ENCODE peak calls at places on chromosome 17, in eight cellular contexts. Z, H, E, G, P, B, I and S are unnamed samples.

GRCh38 chr17:13765701-13766100 is 164.0 kb upstream of the HS3ST3A1 start:
- DNase-seq in G (peak), I (no peak), E (no peak), Z (no peak), H (no peak), P (no peak), B (no peak), S (no peak)

GRCh38 chr17:3887811-3888210 is 5.0 kb downstream of the CAMKK1 start:
- DNase-seq in E (no peak), H (no peak), I (peak), P (no peak), B (no peak), G (no peak), Z (no peak), S (no peak)

GRCh38 chr17:39183045-39183444 is 14.4 kb downstream of the CACNB1 start:
- DNase-seq in G (no peak), E (no peak), I (no peak), B (no peak), Z (no peak), P (no peak), H (no peak), S (no peak)

GRCh38 chr17:596287-596686 is 118.4 kb downstream of the VPS53 start:
- DNase-seq in Z (peak), I (no peak), B (no peak), P (no peak), H (no peak), E (no peak), G (no peak), S (no peak)

GRCh38 chr17:76090517-76091135 is 11.6 kb downstream of the ZACN start:
- DNase-seq in I (no peak), E (no peak), P (no peak), B (no peak), G (no peak), Z (no peak), H (no peak), S (no peak)

GRCh38 chr17:72222971-72223370 is 102.2 kb downstream of the SOX9 start:
- DNase-seq in I (no peak), P (no peak), H (no peak), E (no peak), B (no peak), Z (no peak), G (no peak), S (no peak)

GRCh38 chr17:4948997-4949320 is 629 bp upstream of the PFN1 start:
- DNase-seq in Z (peak), B (peak), P (peak), H (peak), G (peak), I (peak), E (peak), S (peak)

GRCh38 chr17:29005562-29005887 is 308 bp downstream of the SEZ6 start:
- DNase-seq in I (no peak), G (no peak), E (no peak), H (no peak), Z (no peak), P (no peak), B (no peak), S (no peak)

GRCh38 chr17:5943991-5944390 is 126.2 kb upstream of the WSCD1 start:
- DNase-seq in Z (no peak), H (no peak), B (no peak), E (no peak), I (no peak), G (no peak), P (no peak), S (no peak)

GRCh38 chr17:67718325-67718941 is 697 bp downstream of the NOL11 start:
- DNase-seq in P (peak), Z (peak), G (no peak), E (peak), I (peak), H (no peak), B (no peak), S (no peak)

GRCh38 chr17:48647103-48647963 is 21.2 kb upstream of the HOXB9 start:
- DNase-seq in B (no peak), I (peak), G (no peak), P (no peak), H (no peak), Z (peak), E (peak), S (no peak)

GRCh38 chr17:38706625-38707298 is 1.7 kb downstream of the MLLT6 start:
- DNase-seq in Z (no peak), P (no peak), G (no peak), E (no peak), I (no peak), B (no peak), H (no peak), S (peak)

GRCh38 chr17:77200711-77201110 is 59.9 kb downstream of the SEC14L1 start:
- DNase-seq in G (no peak), P (no peak), Z (peak), E (no peak), I (no peak), H (no peak), B (no peak), S (peak)

GRCh38 chr17:57948555-57949420 is 6.4 kb downstream of the CUEDC1 start:
- DNase-seq in B (no peak), I (no peak), H (no peak), G (no peak), E (no peak), Z (peak), P (no peak), S (peak)

GRCh38 chr17:34420254-34420766 is 57.3 kb upstream of the CCL1 start:
- DNase-seq in H (peak), I (peak), B (peak), E (peak), Z (peak), G (no peak), P (peak), S (peak)

GRCh38 chr17:78753316-78754250 is 28.5 kb downstream of the CYTH1 start:
- DNase-seq in E (no peak), G (no peak), B (no peak), P (no peak), Z (no peak), H (no peak), I (peak), S (no peak)

GRCh38 chr17:59807892-59808509 is 84.7 kb downstream of the TUBD1 start:
- DNase-seq in G (no peak), B (no peak), Z (no peak), I (no peak), H (no peak), P (no peak), E (no peak), S (no peak)

GRCh38 chr17:40344321-40345160 is 20.0 kb downstream of the GJD3 start:
- DNase-seq in H (no peak), G (no peak), Z (no peak), I (no peak), B (no peak), P (no peak), E (peak), S (no peak)
- TF ChIP-seq CTCF in H (no peak), G (no peak), Z (no peak), I (no peak), B (no peak), P (no peak), E (no peak), S (no peak)

DNA sequence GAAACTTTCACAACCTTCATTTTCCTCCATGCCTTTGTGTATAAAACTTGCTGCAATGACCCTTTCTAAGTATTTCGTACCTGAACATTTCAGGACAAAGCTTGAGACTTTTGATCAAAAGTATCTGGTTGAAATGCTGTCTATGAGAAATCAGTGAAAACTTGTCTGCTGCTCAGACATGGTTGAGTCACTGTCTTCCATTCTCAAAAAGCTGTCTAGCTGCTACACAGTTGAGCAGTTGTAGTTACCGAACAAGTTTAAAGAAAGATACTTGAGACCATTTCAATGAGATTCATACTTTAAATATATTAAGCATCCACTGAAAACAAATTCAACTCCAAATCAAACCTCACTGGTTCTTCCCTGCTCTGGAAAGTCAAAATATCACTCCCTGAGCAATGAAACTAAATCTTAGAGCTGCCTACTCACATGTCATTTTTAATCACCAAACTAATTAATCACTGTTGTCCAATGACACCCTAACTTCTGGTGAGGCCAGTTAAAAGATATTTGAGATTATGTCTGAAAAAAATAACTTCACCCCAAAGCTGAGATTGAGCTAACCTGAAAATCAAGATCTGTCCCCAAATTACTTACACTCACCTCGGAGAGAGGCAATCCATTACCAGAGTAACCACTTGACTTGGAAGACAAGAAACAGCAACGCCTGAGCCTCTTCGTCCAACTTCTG is 503 bp downstream of the TMEM100 start:
- DNase-seq in P (no peak), G (no peak), E (no peak), Z (no peak), I (no peak), H (no peak), B (no peak), S (no peak)
- H3K4me3 ChIP-seq in P (no peak), G (peak), E (peak), Z (no peak), I (no peak), H (peak), B (peak), S (peak)

DNA sequence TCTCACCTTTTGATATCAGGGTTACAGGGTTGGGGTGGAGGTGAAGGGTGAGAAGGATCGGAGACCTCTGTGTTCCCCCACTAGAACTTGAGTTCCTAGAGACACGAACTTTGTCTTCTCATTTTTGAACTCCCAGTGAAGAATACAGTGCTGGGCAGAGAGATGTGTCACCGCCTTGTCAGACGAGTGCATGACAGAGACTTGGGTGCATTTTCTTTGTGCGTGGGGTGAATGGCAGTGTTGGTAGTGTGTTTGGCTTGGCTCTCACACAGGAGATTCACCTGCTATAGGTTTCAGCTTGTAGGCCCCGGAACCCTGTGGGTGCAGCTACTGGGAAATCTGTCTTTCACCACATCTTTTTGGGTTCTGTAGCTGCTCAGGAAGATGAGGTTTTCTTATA is 40.0 kb upstream of the CCR7 start:
- DNase-seq in P (no peak), I (no peak), G (peak), E (no peak), H (no peak), B (no peak), Z (no peak), S (no peak)
- TF ChIP-seq EP300 in P (no peak), I (no peak), G (no peak), E (no peak), H (no peak), B (no peak), Z (no peak), S (no peak)

DNA sequence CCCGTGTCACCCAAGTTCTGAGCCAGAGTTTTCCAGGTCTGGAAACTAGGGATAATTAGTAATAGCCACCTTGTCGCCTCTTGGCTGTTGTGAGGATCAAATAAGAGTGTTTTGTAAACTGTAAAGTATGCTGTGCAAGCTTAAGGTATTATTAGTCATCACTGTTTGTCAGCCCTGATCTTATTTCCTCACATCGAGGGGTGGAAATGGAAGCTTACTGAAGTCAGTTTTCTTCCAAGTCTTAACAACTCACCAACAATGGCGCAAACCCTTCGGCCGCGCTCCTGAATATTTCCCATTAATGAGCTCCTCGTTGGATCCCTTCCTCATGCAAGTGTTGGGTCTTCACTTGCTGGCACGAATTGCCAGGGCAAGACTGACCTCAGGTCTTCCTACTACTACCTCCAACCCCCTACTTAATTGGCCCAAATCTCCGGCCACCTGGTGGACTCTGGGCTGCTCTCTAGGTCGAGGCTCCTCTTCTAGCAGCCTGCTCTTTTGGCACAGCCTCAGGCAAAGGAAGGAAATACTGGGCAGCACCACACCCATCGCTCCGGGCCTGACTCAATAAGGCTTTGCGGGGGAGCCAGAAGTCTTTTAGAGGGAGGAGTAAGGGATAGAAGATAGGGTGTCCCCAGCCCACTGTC is 874 bp upstream of the SLC35B1 start:
- DNase-seq in I (peak), B (no peak), E (no peak), G (no peak), P (no peak), Z (no peak), H (no peak), S (no peak)
- TF ChIP-seq CTCF in I (peak), B (no peak), E (no peak), G (no peak), P (no peak), Z (no peak), H (no peak), S (no peak)

GRCh38 chr17:10198509-10199249 is at the start of gene GAS7:
- DNase-seq in G (peak), B (peak), H (peak), E (peak), I (peak), Z (no peak), P (no peak), S (peak)

GRCh38 chr17:10196384-10196783 is 2.0 kb downstream of the GAS7 start:
- DNase-seq in G (no peak), E (no peak), P (no peak), H (no peak), Z (no peak), I (no peak), B (no peak), S (no peak)

GRCh38 chr17:10196936-10197335 is 1.5 kb downstream of the GAS7 start:
- DNase-seq in P (no peak), E (no peak), Z (no peak), G (no peak), I (no peak), B (no peak), H (no peak), S (no peak)

GRCh38 chr17:10197362-10197720 is 1.1 kb downstream of the GAS7 start:
- DNase-seq in G (no peak), E (no peak), I (no peak), B (no peak), Z (no peak), P (no peak), H (no peak), S (no peak)

GRCh38 chr17:10197721-10198508 is 491 bp downstream of the GAS7 start:
- DNase-seq in H (no peak), E (no peak), I (no peak), P (no peak), G (no peak), B (no peak), Z (no peak), S (peak)
- H3K4me3 ChIP-seq in H (peak), E (peak), I (no peak), P (no peak), G (peak), B (peak), Z (peak), S (peak)

DNA sequence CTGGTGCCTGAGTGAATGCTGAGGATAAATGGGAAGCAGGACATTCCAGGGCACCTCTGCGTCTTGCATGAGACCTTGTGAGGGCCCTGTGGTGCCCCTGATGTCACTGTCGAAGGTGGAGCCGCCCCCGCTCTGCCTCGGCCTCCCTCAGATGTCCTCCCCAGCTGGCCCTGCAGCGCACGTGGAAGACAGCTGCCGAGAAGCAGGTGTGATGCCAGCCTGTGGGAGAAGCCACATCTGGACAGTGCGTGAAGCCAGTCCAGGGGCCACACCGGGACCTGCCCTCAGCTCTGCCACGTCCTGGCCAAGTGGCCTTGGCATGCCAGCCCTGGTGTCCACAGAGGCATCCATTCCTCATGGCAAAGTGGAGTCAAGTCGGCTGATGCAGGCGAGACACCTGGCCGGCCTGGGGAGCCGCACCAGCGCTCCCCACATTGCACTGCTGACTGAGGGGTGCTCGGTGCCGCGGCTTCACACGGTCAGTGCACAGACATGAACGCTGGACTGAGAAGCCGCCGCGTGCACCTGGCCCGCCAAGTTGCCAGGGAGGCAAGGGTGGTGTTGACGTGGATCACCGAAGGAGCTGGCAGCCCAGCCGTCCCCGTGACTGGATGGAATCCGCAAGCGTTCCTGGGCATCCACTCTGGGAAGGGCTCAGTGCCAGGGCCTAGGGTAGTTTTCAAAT is 21.5 kb upstream of the METRNL start:
- DNase-seq in B (peak), E (no peak), I (no peak), P (no peak), G (no peak), H (peak), Z (no peak), S (peak)
- TF ChIP-seq EP300 in B (no peak), E (no peak), I (no peak), P (no peak), G (no peak), H (no peak), Z (no peak), S (no peak)

GRCh38 chr17:73335591-73336503 is 24.0 kb upstream of the CDC42EP4 start:
- DNase-seq in E (peak), P (no peak), I (no peak), H (peak), G (no peak), Z (peak), B (no peak), S (no peak)
- TF ChIP-seq CTCF in E (no peak), P (no peak), I (no peak), H (no peak), G (no peak), Z (no peak), B (no peak), S (no peak)

GRCh38 chr17:82949361-82949760 is 109.5 kb upstream of the ZNF750 start:
- DNase-seq in I (no peak), Z (no peak), H (no peak), P (no peak), B (no peak), G (no peak), E (no peak), S (no peak)
- H3K4me3 ChIP-seq in I (no peak), Z (no peak), H (no peak), P (no peak), B (no peak), G (no peak), E (no peak), S (no peak)

GRCh38 chr17:17495448-17496188 is 577 bp downstream of the RASD1 start:
- DNase-seq in E (peak), P (no peak), G (no peak), B (no peak), H (no peak), I (no peak), Z (no peak), S (peak)
- TF ChIP-seq EP300 in E (no peak), P (no peak), G (no peak), B (peak), H (no peak), I (no peak), Z (no peak), S (no peak)